ENCODE peak calls at places on chromosome 20, in eight cellular contexts. One of them, this sample, is unnamed. For H3K36me3, the result is how much of the 10 kb centered on the place peaks cover.

GRCh38 chr20:20624914-20625313 is 87.5 kb downstream of the RALGAPA2 start:
- DNase-seq in brain microvascular endothelial cell: no peak
- DNase-seq in Panc1: no peak
- DNase-seq in GM23248: no peak
- DNase-seq in adrenal gland: no peak
- DNase-seq in mesendoderm: no peak
- DNase-seq in heart right ventricle: no peak
- DNase-seq in right lobe of liver: no peak
- DNase-seq in this sample: no peak

GRCh38 chr20:48076247-48076646 is 291.0 kb upstream of the SULF2 start:
- DNase-seq in brain microvascular endothelial cell: no peak
- DNase-seq in Panc1: no peak
- DNase-seq in GM23248: no peak
- DNase-seq in adrenal gland: no peak
- DNase-seq in mesendoderm: no peak
- DNase-seq in heart right ventricle: no peak
- DNase-seq in right lobe of liver: no peak
- DNase-seq in this sample: no peak

GRCh38 chr20:17298169-17298568 is 71.3 kb downstream of the PCSK2 start:
- DNase-seq in brain microvascular endothelial cell: no peak
- DNase-seq in Panc1: no peak
- DNase-seq in GM23248: peak
- DNase-seq in adrenal gland: no peak
- DNase-seq in mesendoderm: peak
- DNase-seq in heart right ventricle: no peak
- DNase-seq in right lobe of liver: no peak
- DNase-seq in this sample: no peak

GRCh38 chr20:60087563-60088105 is 129.4 kb downstream of the CDH26 start:
- DNase-seq in brain microvascular endothelial cell: no peak
- DNase-seq in Panc1: no peak
- DNase-seq in GM23248: no peak
- DNase-seq in adrenal gland: no peak
- DNase-seq in mesendoderm: no peak
- DNase-seq in heart right ventricle: no peak
- DNase-seq in right lobe of liver: no peak
- DNase-seq in this sample: no peak

GRCh38 chr20:24468401-24469115 is 871 bp upstream of the SYNDIG1 start:
- DNase-seq in brain microvascular endothelial cell: no peak
- DNase-seq in Panc1: no peak
- DNase-seq in GM23248: no peak
- DNase-seq in adrenal gland: no peak
- DNase-seq in mesendoderm: no peak
- DNase-seq in heart right ventricle: no peak
- DNase-seq in right lobe of liver: no peak
- DNase-seq in this sample: no peak

GRCh38 chr20:602357-602970 is 7.6 kb downstream of the TCF15 start:
- DNase-seq in brain microvascular endothelial cell: no peak
- DNase-seq in Panc1: no peak
- DNase-seq in GM23248: no peak
- DNase-seq in adrenal gland: no peak
- DNase-seq in mesendoderm: no peak
- DNase-seq in heart right ventricle: peak
- DNase-seq in right lobe of liver: peak
- DNase-seq in this sample: no peak

GRCh38 chr20:5827098-5827853 is 77.1 kb downstream of the SHLD1 start:
- DNase-seq in brain microvascular endothelial cell: no peak
- DNase-seq in Panc1: no peak
- DNase-seq in GM23248: no peak
- DNase-seq in adrenal gland: peak
- DNase-seq in mesendoderm: no peak
- DNase-seq in heart right ventricle: peak
- DNase-seq in right lobe of liver: no peak
- DNase-seq in this sample: no peak

GRCh38 chr20:52637201-52637600 is 335.0 kb upstream of the TSHZ2 start:
- DNase-seq in brain microvascular endothelial cell: no peak
- DNase-seq in Panc1: no peak
- DNase-seq in GM23248: no peak
- DNase-seq in adrenal gland: no peak
- DNase-seq in mesendoderm: no peak
- DNase-seq in heart right ventricle: no peak
- DNase-seq in right lobe of liver: no peak
- DNase-seq in this sample: no peak

GRCh38 chr20:21719592-21720214 is 14.2 kb downstream of the PAX1 start:
- DNase-seq in brain microvascular endothelial cell: peak
- DNase-seq in Panc1: peak
- DNase-seq in GM23248: peak
- DNase-seq in adrenal gland: peak
- DNase-seq in mesendoderm: no peak
- DNase-seq in heart right ventricle: peak
- DNase-seq in right lobe of liver: no peak
- DNase-seq in this sample: peak

GRCh38 chr20:23243791-23244190 is 106.8 kb upstream of the NXT1 start:
- DNase-seq in brain microvascular endothelial cell: no peak
- DNase-seq in Panc1: no peak
- DNase-seq in GM23248: no peak
- DNase-seq in adrenal gland: no peak
- DNase-seq in mesendoderm: no peak
- DNase-seq in heart right ventricle: no peak
- DNase-seq in right lobe of liver: no peak
- DNase-seq in this sample: no peak

GRCh38 chr20:21554985-21555384 is 41.1 kb upstream of the NKX2-2 start:
- DNase-seq in brain microvascular endothelial cell: no peak
- DNase-seq in Panc1: no peak
- DNase-seq in GM23248: no peak
- DNase-seq in adrenal gland: no peak
- DNase-seq in mesendoderm: no peak
- DNase-seq in heart right ventricle: no peak
- DNase-seq in right lobe of liver: no peak
- DNase-seq in this sample: no peak

GRCh38 chr20:15593061-15593460 is 980.2 kb downstream of the KIF16B start:
- DNase-seq in brain microvascular endothelial cell: no peak
- DNase-seq in Panc1: no peak
- DNase-seq in GM23248: no peak
- DNase-seq in adrenal gland: no peak
- DNase-seq in mesendoderm: peak
- DNase-seq in heart right ventricle: no peak
- DNase-seq in right lobe of liver: no peak
- DNase-seq in this sample: no peak

GRCh38 chr20:46979603-46980241 is 85.1 kb downstream of the EYA2 start:
- DNase-seq in brain microvascular endothelial cell: no peak
- DNase-seq in Panc1: no peak
- DNase-seq in GM23248: no peak
- DNase-seq in adrenal gland: no peak
- DNase-seq in mesendoderm: no peak
- DNase-seq in heart right ventricle: no peak
- DNase-seq in right lobe of liver: no peak
- DNase-seq in this sample: no peak
- H3K36me3 ChIP-seq in brain microvascular endothelial cell: under half
- H3K36me3 ChIP-seq in Panc1: under half
- H3K36me3 ChIP-seq in GM23248: under half
- H3K36me3 ChIP-seq in adrenal gland: under half
- H3K36me3 ChIP-seq in mesendoderm: under half
- H3K36me3 ChIP-seq in heart right ventricle: under half
- H3K36me3 ChIP-seq in right lobe of liver: under half
- H3K36me3 ChIP-seq in this sample: under half

GRCh38 chr20:45968081-45968671 is 3.8 kb downstream of the ZNF335 start:
- DNase-seq in brain microvascular endothelial cell: no peak
- DNase-seq in Panc1: no peak
- DNase-seq in GM23248: peak
- DNase-seq in adrenal gland: peak
- DNase-seq in mesendoderm: no peak
- DNase-seq in heart right ventricle: no peak
- DNase-seq in right lobe of liver: no peak
- DNase-seq in this sample: no peak
- H3K36me3 ChIP-seq in brain microvascular endothelial cell: under half
- H3K36me3 ChIP-seq in Panc1: under half
- H3K36me3 ChIP-seq in GM23248: under half
- H3K36me3 ChIP-seq in adrenal gland: under half
- H3K36me3 ChIP-seq in mesendoderm: under half
- H3K36me3 ChIP-seq in heart right ventricle: half or more
- H3K36me3 ChIP-seq in right lobe of liver: under half
- H3K36me3 ChIP-seq in this sample: half or more

GRCh38 chr20:43681468-43681942 is 14.6 kb downstream of the MYBL2 start:
- DNase-seq in brain microvascular endothelial cell: no peak
- DNase-seq in Panc1: no peak
- DNase-seq in GM23248: peak
- DNase-seq in adrenal gland: no peak
- DNase-seq in mesendoderm: peak
- DNase-seq in heart right ventricle: no peak
- DNase-seq in right lobe of liver: no peak
- DNase-seq in this sample: no peak
- H3K36me3 ChIP-seq in brain microvascular endothelial cell: under half
- H3K36me3 ChIP-seq in Panc1: under half
- H3K36me3 ChIP-seq in GM23248: under half
- H3K36me3 ChIP-seq in adrenal gland: under half
- H3K36me3 ChIP-seq in mesendoderm: under half
- H3K36me3 ChIP-seq in heart right ventricle: under half
- H3K36me3 ChIP-seq in right lobe of liver: under half
- H3K36me3 ChIP-seq in this sample: half or more

GRCh38 chr20:55792049-55792448 is 213.3 kb downstream of the CBLN4 start:
- DNase-seq in brain microvascular endothelial cell: no peak
- DNase-seq in Panc1: no peak
- DNase-seq in GM23248: no peak
- DNase-seq in adrenal gland: no peak
- DNase-seq in mesendoderm: no peak
- DNase-seq in heart right ventricle: no peak
- DNase-seq in right lobe of liver: no peak
- DNase-seq in this sample: no peak
- H3K36me3 ChIP-seq in brain microvascular endothelial cell: under half
- H3K36me3 ChIP-seq in Panc1: under half
- H3K36me3 ChIP-seq in GM23248: under half
- H3K36me3 ChIP-seq in adrenal gland: under half
- H3K36me3 ChIP-seq in mesendoderm: under half
- H3K36me3 ChIP-seq in heart right ventricle: under half
- H3K36me3 ChIP-seq in right lobe of liver: under half
- H3K36me3 ChIP-seq in this sample: under half

GRCh38 chr20:37309290-37309689 is 19.8 kb downstream of the MANBAL start:
- DNase-seq in brain microvascular endothelial cell: no peak
- DNase-seq in Panc1: no peak
- DNase-seq in GM23248: no peak
- DNase-seq in adrenal gland: no peak
- DNase-seq in mesendoderm: no peak
- DNase-seq in heart right ventricle: no peak
- DNase-seq in right lobe of liver: no peak
- DNase-seq in this sample: no peak

GRCh38 chr20:37305839-37306238 is 16.4 kb downstream of the MANBAL start:
- DNase-seq in brain microvascular endothelial cell: no peak
- DNase-seq in Panc1: no peak
- DNase-seq in GM23248: no peak
- DNase-seq in adrenal gland: no peak
- DNase-seq in mesendoderm: no peak
- DNase-seq in heart right ventricle: no peak
- DNase-seq in right lobe of liver: no peak
- DNase-seq in this sample: no peak

GRCh38 chr20:37309941-37310590 is 20.6 kb downstream of the MANBAL start:
- DNase-seq in brain microvascular endothelial cell: no peak
- DNase-seq in Panc1: no peak
- DNase-seq in GM23248: no peak
- DNase-seq in adrenal gland: peak
- DNase-seq in mesendoderm: no peak
- DNase-seq in heart right ventricle: no peak
- DNase-seq in right lobe of liver: no peak
- DNase-seq in this sample: no peak

GRCh38 chr20:37310951-37311350 is 21.5 kb downstream of the MANBAL start:
- DNase-seq in brain microvascular endothelial cell: no peak
- DNase-seq in Panc1: no peak
- DNase-seq in GM23248: no peak
- DNase-seq in adrenal gland: no peak
- DNase-seq in mesendoderm: no peak
- DNase-seq in heart right ventricle: no peak
- DNase-seq in right lobe of liver: no peak
- DNase-seq in this sample: no peak

GRCh38 chr20:37308098-37309050 is 18.9 kb downstream of the MANBAL start:
- DNase-seq in brain microvascular endothelial cell: no peak
- DNase-seq in Panc1: no peak
- DNase-seq in GM23248: no peak
- DNase-seq in adrenal gland: no peak
- DNase-seq in mesendoderm: no peak
- DNase-seq in heart right ventricle: peak
- DNase-seq in right lobe of liver: no peak
- DNase-seq in this sample: no peak
- H3K36me3 ChIP-seq in brain microvascular endothelial cell: under half
- H3K36me3 ChIP-seq in Panc1: under half
- H3K36me3 ChIP-seq in GM23248: under half
- H3K36me3 ChIP-seq in adrenal gland: under half
- H3K36me3 ChIP-seq in mesendoderm: under half
- H3K36me3 ChIP-seq in heart right ventricle: under half
- H3K36me3 ChIP-seq in right lobe of liver: under half
- H3K36me3 ChIP-seq in this sample: half or more

GRCh38 chr20:35003211-35004031 is 47.8 kb downstream of the MYH7B start:
- DNase-seq in brain microvascular endothelial cell: no peak
- DNase-seq in Panc1: no peak
- DNase-seq in GM23248: no peak
- DNase-seq in adrenal gland: no peak
- DNase-seq in mesendoderm: no peak
- DNase-seq in heart right ventricle: no peak
- DNase-seq in right lobe of liver: no peak
- DNase-seq in this sample: no peak
- H3K36me3 ChIP-seq in brain microvascular endothelial cell: half or more
- H3K36me3 ChIP-seq in Panc1: under half
- H3K36me3 ChIP-seq in GM23248: under half
- H3K36me3 ChIP-seq in adrenal gland: under half
- H3K36me3 ChIP-seq in mesendoderm: under half
- H3K36me3 ChIP-seq in heart right ventricle: half or more
- H3K36me3 ChIP-seq in right lobe of liver: half or more
- H3K36me3 ChIP-seq in this sample: half or more

This sample was measured in MG63.